ENCODE peak calls at places on chromosomes 2 and 18, in seven cellular contexts. H is bronchial epithelial cell, V is PC-9, E is prostate gland, G is ovary, T is mesendoderm, W is tibial artery. L is an unnamed sample.
A peak's percentile ranks its signal among the peaks of the same experiment; 100 is the strongest.

GRCh38 chr18:50656841-50657470 is 97.1 kb downstream of the MAPK4 start:
- DNase-seq in H (no peak), V (no peak), E (no peak), G (no peak), T (peak; percentile 52), W (no peak), L (no peak)

GRCh38 chr2:230129343-230129742 is 60.6 kb upstream of the SLC16A14 start:
- DNase-seq in H (no peak), V (no peak), E (no peak), G (no peak), T (no peak), W (no peak), L (no peak)

GRCh38 chr2:235595420-235596010 is 101.7 kb downstream of the AGAP1 start:
- DNase-seq in H (peak; percentile 70), V (peak; percentile 71), E (peak; percentile 53), G (peak; percentile 81), T (peak; percentile 75), W (peak; percentile 81), L (peak; percentile 13)

GRCh38 chr2:100819365-100820345 is at the start of gene NPAS2:
- DNase-seq in H (no peak), V (no peak), E (peak; percentile 51), G (peak; percentile 44), T (peak; percentile 43), W (peak; percentile 71), L (peak; percentile 53)

GRCh38 chr18:45688834-45689233 is 35.1 kb upstream of the SLC14A1 start:
- DNase-seq in H (no peak), V (no peak), E (no peak), G (no peak), T (no peak), W (no peak), L (peak; percentile 73)

GRCh38 chr2:216538538-216538937 is 39.9 kb downstream of the RPL37A start:
- DNase-seq in H (no peak), V (no peak), E (no peak), G (no peak), T (no peak), W (no peak), L (no peak)

GRCh38 chr2:133884739-133885381 is 316.6 kb upstream of the NCKAP5 start:
- DNase-seq in H (peak; percentile 18), V (no peak), E (no peak), G (no peak), T (peak; percentile 21), W (no peak), L (no peak)

GRCh38 chr2:207408086-207408794 is 121.5 kb upstream of the CREB1 start:
- DNase-seq in H (peak; percentile 97), V (peak; percentile 78), E (peak; percentile 88), G (no peak), T (peak; percentile 31), W (no peak), L (no peak)

GRCh38 chr2:12949406-12949805 is 232.7 kb downstream of the TRIB2 start:
- DNase-seq in H (no peak), V (no peak), E (no peak), G (no peak), T (no peak), W (no peak), L (no peak)

GRCh38 chr18:36756262-36756661 is 72.5 kb downstream of the TPGS2 start:
- DNase-seq in H (peak; percentile 67), V (peak; percentile 49), E (no peak), G (no peak), T (no peak), W (no peak), L (no peak)

GRCh38 chr2:102891261-102891660 is 129.4 kb downstream of the TMEM182 start:
- DNase-seq in H (peak; percentile 67), V (no peak), E (no peak), G (no peak), T (no peak), W (no peak), L (no peak)

GRCh38 chr18:60259052-60259681 is 113.4 kb downstream of the MC4R start:
- DNase-seq in H (peak; percentile 33), V (no peak), E (no peak), G (no peak), T (no peak), W (no peak), L (no peak)

GRCh38 chr2:201858781-201859180 is 52.4 kb downstream of the CDK15 start:
- DNase-seq in H (peak; percentile 18), V (no peak), E (peak; percentile 5), G (peak; percentile 68), T (peak; percentile 81), W (no peak), L (peak; percentile 25)

GRCh38 chr18:7567487-7568425 is 640 bp downstream of the PTPRM start:
- DNase-seq in H (peak; percentile 32), V (no peak), E (peak; percentile 28), G (peak; percentile 74), T (peak; percentile 79), W (peak; percentile 80), L (no peak)

GRCh38 chr2:98647636-98648035 is 39.2 kb downstream of the UNC50 start:
- DNase-seq in H (peak; percentile 67), V (no peak), E (no peak), G (no peak), T (peak; percentile 25), W (no peak), L (no peak)

GRCh38 chr2:20623741-20624155 is 27.1 kb downstream of the HS1BP3 start:
- DNase-seq in H (no peak), V (no peak), E (no peak), G (peak; percentile 39), T (no peak), W (peak; percentile 58), L (no peak)

GRCh38 chr18:36035253-36035652 is 32.1 kb downstream of the RPRD1A start:
- DNase-seq in H (no peak), V (no peak), E (no peak), G (no peak), T (no peak), W (no peak), L (no peak)

GRCh38 chr2:189797902-189798301 is 13.7 kb downstream of the PMS1 start:
- DNase-seq in H (no peak), V (no peak), E (no peak), G (no peak), T (no peak), W (no peak), L (no peak)

GRCh38 chr2:18176679-18177215 is 298.3 kb downstream of the KCNS3 start:
- DNase-seq in H (no peak), V (no peak), E (no peak), G (no peak), T (no peak), W (no peak), L (no peak)

GRCh38 chr2:216034065-216034464 is 20.7 kb upstream of the MREG start:
- DNase-seq in H (peak; percentile 76), V (peak; percentile 55), E (peak; percentile 52), G (peak; percentile 68), T (peak; percentile 78), W (no peak), L (peak; percentile 74)

GRCh38 chr2:155546715-155547555 is 785.6 kb downstream of the NR4A2 start:
- DNase-seq in H (no peak), V (no peak), E (no peak), G (no peak), T (no peak), W (no peak), L (no peak)

GRCh38 chr2:117941693-117942092 is 72.2 kb downstream of the CCDC93 start:
- DNase-seq in H (no peak), V (no peak), E (no peak), G (no peak), T (no peak), W (no peak), L (no peak)
- H3K36me3 ChIP-seq in H (peaks cover 20% of the 10 kb centered on the region), V (peaks cover 51% of the 10 kb centered on the region), E (peaks cover 15% of the 10 kb centered on the region), G (no peaks in the 10 kb centered on the region), T (peaks cover 5% of the 10 kb centered on the region), W (peaks cover 85% of the 10 kb centered on the region), L (peaks cover 79% of the 10 kb centered on the region)

GRCh38 chr2:63902149-63902548 is 60.5 kb downstream of the UGP2 start:
- DNase-seq in H (no peak), V (no peak), E (no peak), G (no peak), T (no peak), W (no peak), L (no peak)

GRCh38 chr2:63903003-63903402 is 61.3 kb downstream of the UGP2 start:
- DNase-seq in H (no peak), V (no peak), E (no peak), G (no peak), T (no peak), W (no peak), L (no peak)

GRCh38 chr2:63899639-63900038 is 57.9 kb downstream of the UGP2 start:
- DNase-seq in H (no peak), V (no peak), E (no peak), G (no peak), T (no peak), W (no peak), L (no peak)

GRCh38 chr2:63894167-63894566 is 52.5 kb downstream of the UGP2 start:
- DNase-seq in H (no peak), V (no peak), E (no peak), G (no peak), T (no peak), W (no peak), L (no peak)

DNA sequence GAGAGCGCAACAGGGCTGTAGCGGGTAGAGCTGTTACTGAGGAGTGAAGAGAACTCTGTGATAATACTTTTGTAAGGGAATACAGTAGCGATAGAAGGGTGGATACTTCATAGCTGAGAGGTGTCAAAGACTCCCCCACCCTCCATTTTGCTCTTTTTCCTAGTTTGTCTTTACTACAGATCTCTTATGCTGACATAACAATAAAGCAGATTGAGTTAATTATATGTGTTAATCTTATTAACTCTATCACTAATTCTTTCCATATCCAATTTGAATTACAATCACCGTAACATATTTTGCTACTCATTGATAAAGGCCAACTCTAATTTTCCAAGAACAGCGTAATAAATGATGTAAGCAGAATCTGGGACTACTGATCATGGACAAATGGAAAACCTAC is 57.1 kb downstream of the UGP2 start:
- DNase-seq in H (no peak), V (no peak), E (no peak), G (no peak), T (no peak), W (no peak), L (no peak)
- H3K36me3 ChIP-seq in H (peaks cover 4% of the 10 kb centered on the region), V (peaks cover 22% of the 10 kb centered on the region), E (no peaks in the 10 kb centered on the region), G (no peaks in the 10 kb centered on the region), T (no peaks in the 10 kb centered on the region), W (peaks cover 18% of the 10 kb centered on the region), L (peaks cover 3% of the 10 kb centered on the region)

GRCh38 chr2:174585657-174586056 is 11.9 kb downstream of the WIPF1 start:
- DNase-seq in H (no peak), V (no peak), E (no peak), G (no peak), T (peak; percentile 13), W (no peak), L (no peak)
- H3K36me3 ChIP-seq in H (no peaks in the 10 kb centered on the region), V (no peaks in the 10 kb centered on the region), E (no peaks in the 10 kb centered on the region), G (no peaks in the 10 kb centered on the region), T (no peaks in the 10 kb centered on the region), W (peaks cover 28% of the 10 kb centered on the region), L (peaks cover 54% of the 10 kb centered on the region)

GRCh38 chr2:240133401-240133800 is 2.7 kb downstream of the COPS9 start:
- DNase-seq in H (no peak), V (no peak), E (no peak), G (peak; percentile 26), T (no peak), W (peak; percentile 47), L (no peak)

GRCh38 chr2:240134466-240134865 is 1.6 kb downstream of the COPS9 start:
- DNase-seq in H (no peak), V (no peak), E (no peak), G (peak; percentile 21), T (no peak), W (peak; percentile 24), L (no peak)

GRCh38 chr2:240131296-240131695 is 4.8 kb downstream of the COPS9 start:
- DNase-seq in H (no peak), V (no peak), E (no peak), G (peak; percentile 13), T (no peak), W (peak; percentile 57), L (no peak)

GRCh38 chr2:240131941-240132650 is 4.0 kb downstream of the COPS9 start:
- DNase-seq in H (no peak), V (no peak), E (no peak), G (peak; percentile 21), T (no peak), W (peak; percentile 50), L (no peak)

GRCh38 chr2:240132651-240132980 is 3.5 kb downstream of the COPS9 start:
- DNase-seq in H (no peak), V (no peak), E (no peak), G (no peak), T (no peak), W (no peak), L (no peak)
- H3K36me3 ChIP-seq in H (peaks cover 25% of the 10 kb centered on the region), V (peaks cover 28% of the 10 kb centered on the region), E (no peaks in the 10 kb centered on the region), G (no peaks in the 10 kb centered on the region), T (peaks cover 15% of the 10 kb centered on the region), W (peaks cover 60% of the 10 kb centered on the region), L (peaks cover 35% of the 10 kb centered on the region)

L was measured in CD8-positive, alpha-beta T cell.